ENCODE peak calls at places on chromosome 1, in five cellular contexts. One of them, this sample, is unnamed.

GRCh38 chr1:17561561-17561985 is 22.1 kb downstream of the ARHGEF10L start:
- DNase-seq in GM23248: peak; percentile 80
- DNase-seq in GM12892: no peak
- DNase-seq in ovary: no peak
- DNase-seq in AG09319: no peak
- DNase-seq in this sample: no peak

GRCh38 chr1:40663324-40664166 is 1.9 kb downstream of the RIMS3 start:
- DNase-seq in GM23248: no peak
- DNase-seq in GM12892: no peak
- DNase-seq in ovary: no peak
- DNase-seq in AG09319: no peak
- DNase-seq in this sample: no peak

GRCh38 chr1:31584869-31585735 is 8.8 kb downstream of the TINAGL1 start:
- DNase-seq in GM23248: no peak
- DNase-seq in GM12892: no peak
- DNase-seq in ovary: no peak
- DNase-seq in AG09319: no peak
- DNase-seq in this sample: no peak

GRCh38 chr1:184390889-184391288 is 4.1 kb downstream of the C1orf21 start:
- DNase-seq in GM23248: no peak
- DNase-seq in GM12892: no peak
- DNase-seq in ovary: no peak
- DNase-seq in AG09319: no peak
- DNase-seq in this sample: no peak

GRCh38 chr1:27455166-27455811 is 34.7 kb downstream of the WASF2 start:
- DNase-seq in GM23248: peak; percentile 14
- DNase-seq in GM12892: no peak
- DNase-seq in ovary: no peak
- DNase-seq in AG09319: no peak
- DNase-seq in this sample: no peak

GRCh38 chr1:106699436-106699835 is 357.0 kb upstream of the PRMT6 start:
- DNase-seq in GM23248: peak; percentile 58
- DNase-seq in GM12892: no peak
- DNase-seq in ovary: no peak
- DNase-seq in AG09319: no peak
- DNase-seq in this sample: no peak

GRCh38 chr1:9842073-9842711 is 18.4 kb upstream of the CLSTN1 start:
- DNase-seq in GM23248: no peak
- DNase-seq in GM12892: no peak
- DNase-seq in ovary: no peak
- DNase-seq in AG09319: no peak
- DNase-seq in this sample: no peak

GRCh38 chr1:44652445-44653106 is 21.7 kb downstream of the TMEM53 start:
- DNase-seq in GM23248: peak; percentile 70
- DNase-seq in GM12892: peak; percentile 81
- DNase-seq in ovary: peak; percentile 87
- DNase-seq in AG09319: no peak
- DNase-seq in this sample: peak; percentile 87

GRCh38 chr1:110596312-110596711 is 9.8 kb downstream of the KCNA2 start:
- DNase-seq in GM23248: no peak
- DNase-seq in GM12892: no peak
- DNase-seq in ovary: no peak
- DNase-seq in AG09319: no peak
- DNase-seq in this sample: no peak

GRCh38 chr1:40806240-40806639 is 22.7 kb downstream of the KCNQ4 start:
- DNase-seq in GM23248: no peak
- DNase-seq in GM12892: no peak
- DNase-seq in ovary: no peak
- DNase-seq in AG09319: no peak
- DNase-seq in this sample: no peak

GRCh38 chr1:14757260-14757625 is 158.8 kb downstream of the KAZN start:
- DNase-seq in GM23248: no peak
- DNase-seq in GM12892: no peak
- DNase-seq in ovary: no peak
- DNase-seq in AG09319: no peak
- DNase-seq in this sample: no peak